ENCODE peak calls at places on chromosome 13, in nine cellular contexts. R is activated CD8-positive, alpha-beta T cell treated with anti-CD3 and anti-CD28 coated beads for 36 hours; L is heart right ventricle; H is left lung; B is kidney epithelial cell; E is WTC11; F is HFF-Myc; Q is A549; Z is brain microvascular endothelial cell. J is an unnamed sample.

GRCh38 chr13:20389696-20390525 is 135.7 kb downstream of the CRYL1 start:
- DNase-seq in R (no peak), L (no peak), H (no peak), B (no peak), E (no peak), F (no peak), Q (no peak), Z (no peak), J (no peak)

GRCh38 chr13:66665991-66666390 is 564.1 kb downstream of the PCDH9 start:
- DNase-seq in R (no peak), L (no peak), H (peak), B (peak), E (peak), F (peak), Q (no peak), Z (peak), J (no peak)

GRCh38 chr13:74320282-74320681 is 186.1 kb upstream of the KLF12 start:
- DNase-seq in R (no peak), L (no peak), H (no peak), B (no peak), E (no peak), F (no peak), Q (no peak), Z (no peak), J (no peak)

GRCh38 chr13:42946927-42947326 is 45.1 kb downstream of the EPSTI1 start:
- DNase-seq in R (no peak), L (no peak), H (no peak), B (no peak), E (no peak), F (no peak), Q (no peak), Z (peak), J (no peak)

GRCh38 chr13:73754727-73755292 is 379.4 kb downstream of the KLF12 start:
- DNase-seq in R (peak), L (peak), H (no peak), B (no peak), E (no peak), F (peak), Q (peak), Z (peak), J (peak)

GRCh38 chr13:20972731-20973130 is 70.2 kb upstream of the XPO4 start:
- DNase-seq in R (no peak), L (no peak), H (no peak), B (no peak), E (no peak), F (no peak), Q (no peak), Z (no peak), J (no peak)

GRCh38 chr13:32164622-32165268 is 133.2 kb downstream of the FRY start:
- DNase-seq in R (peak), L (no peak), H (no peak), B (no peak), E (peak), F (peak), Q (peak), Z (peak), J (peak)

GRCh38 chr13:39350461-39350881 is 252.5 kb downstream of the LHFPL6 start:
- DNase-seq in R (no peak), L (peak), H (no peak), B (no peak), E (peak), F (no peak), Q (no peak), Z (no peak), J (no peak)

GRCh38 chr13:26017932-26018690 is 33.7 kb downstream of the SHISA2 start:
- DNase-seq in R (no peak), L (no peak), H (no peak), B (no peak), E (no peak), F (no peak), Q (no peak), Z (peak), J (peak)

GRCh38 chr13:73058741-73059459 is at the start of gene KLF5:
- DNase-seq in R (peak), L (peak), H (peak), B (peak), E (peak), F (peak), Q (peak), Z (peak), J (peak)

GRCh38 chr13:94121686-94122085 is 357.8 kb downstream of the DCT start:
- DNase-seq in R (no peak), L (no peak), H (no peak), B (peak), E (no peak), F (no peak), Q (no peak), Z (peak), J (no peak)

GRCh38 chr13:22915442-22916082 is 265.2 kb upstream of the SGCG start:
- DNase-seq in R (no peak), L (no peak), H (peak), B (peak), E (peak), F (no peak), Q (peak), Z (peak), J (peak)

GRCh38 chr13:41029629-41030028 is 10.5 kb upstream of the ELF1 start:
- DNase-seq in R (peak), L (no peak), H (no peak), B (no peak), E (peak), F (no peak), Q (no peak), Z (no peak), J (no peak)

GRCh38 chr13:99371956-99372355 is 64.8 kb upstream of the GPR183 start:
- DNase-seq in R (peak), L (no peak), H (no peak), B (no peak), E (no peak), F (no peak), Q (no peak), Z (no peak), J (no peak)

GRCh38 chr13:69423844-69424243 is 683.8 kb upstream of the ATXN8OS start:
- DNase-seq in R (no peak), L (no peak), H (no peak), B (no peak), E (no peak), F (no peak), Q (no peak), Z (no peak), J (no peak)

GRCh38 chr13:42215578-42216421 is 56.2 kb upstream of the AKAP11 start:
- DNase-seq in R (peak), L (no peak), H (no peak), B (no peak), E (peak), F (peak), Q (no peak), Z (peak), J (no peak)

GRCh38 chr13:79492313-79492798 is 11.4 kb downstream of the NDFIP2 start:
- DNase-seq in R (peak), L (no peak), H (no peak), B (no peak), E (no peak), F (no peak), Q (no peak), Z (peak), J (no peak)

GRCh38 chr13:56396318-56396717 is 744.4 kb upstream of the PRR20A start:
- DNase-seq in R (no peak), L (no peak), H (no peak), B (no peak), E (no peak), F (no peak), Q (no peak), Z (no peak), J (no peak)

GRCh38 chr13:47508518-47509228 is 492.4 kb downstream of the SUCLA2 start:
- DNase-seq in R (no peak), L (peak), H (no peak), B (no peak), E (no peak), F (no peak), Q (no peak), Z (no peak), J (no peak)

GRCh38 chr13:61908906-61909305 is 493.3 kb upstream of the PCDH20 start:
- DNase-seq in R (no peak), L (no peak), H (no peak), B (no peak), E (peak), F (no peak), Q (no peak), Z (no peak), J (no peak)

GRCh38 chr13:69947577-69947976 is 160.0 kb upstream of the ATXN8OS start:
- DNase-seq in R (no peak), L (no peak), H (no peak), B (peak), E (no peak), F (no peak), Q (no peak), Z (no peak), J (no peak)

GRCh38 chr13:100394005-100394695 is 194.4 kb downstream of the GGACT start:
- DNase-seq in R (peak), L (peak), H (no peak), B (peak), E (no peak), F (peak), Q (no peak), Z (peak), J (peak)

GRCh38 chr13:108322206-108322824 is 52.8 kb downstream of the TNFSF13B start:
- DNase-seq in R (no peak), L (no peak), H (no peak), B (peak), E (no peak), F (peak), Q (peak), Z (peak), J (peak)

GRCh38 chr13:111528513-111528912 is 208.1 kb downstream of the TEX29 start:
- DNase-seq in R (no peak), L (no peak), H (no peak), B (no peak), E (no peak), F (no peak), Q (no peak), Z (no peak), J (no peak)

GRCh38 chr13:93620366-93620765 is 393.8 kb downstream of the GPC6 start:
- DNase-seq in R (no peak), L (no peak), H (no peak), B (no peak), E (no peak), F (peak), Q (no peak), Z (no peak), J (no peak)

GRCh38 chr13:34107814-34108213 is 289.9 kb downstream of the RFC3 start:
- DNase-seq in R (no peak), L (no peak), H (no peak), B (no peak), E (no peak), F (no peak), Q (no peak), Z (no peak), J (no peak)

GRCh38 chr13:44703371-44703770 is 127.2 kb upstream of the TSC22D1 start:
- DNase-seq in R (no peak), L (no peak), H (no peak), B (peak), E (no peak), F (peak), Q (no peak), Z (peak), J (no peak)

GRCh38 chr13:87498681-87499080 is 172.5 kb upstream of the SLITRK5 start:
- DNase-seq in R (no peak), L (no peak), H (no peak), B (no peak), E (no peak), F (no peak), Q (no peak), Z (no peak), J (no peak)

GRCh38 chr13:58051807-58052375 is 420.3 kb downstream of the PCDH17 start:
- DNase-seq in R (no peak), L (no peak), H (no peak), B (no peak), E (peak), F (no peak), Q (no peak), Z (no peak), J (no peak)

GRCh38 chr13:106990594-106990993 is 422.7 kb upstream of the ARGLU1 start:
- DNase-seq in R (no peak), L (no peak), H (no peak), B (no peak), E (no peak), F (no peak), Q (no peak), Z (no peak), J (no peak)

GRCh38 chr13:51222510-51223283 is 499 bp downstream of the FAM124A start:
- DNase-seq in R (no peak), L (no peak), H (peak), B (no peak), E (peak), F (no peak), Q (peak), Z (no peak), J (peak)
- TF ChIP-seq CTCF in R (peak), L (peak), H (no peak), B (no peak), E (no peak), F (no peak), Q (peak), Z (peak), J (no peak)

GRCh38 chr13:91579320-91579719 is 180.9 kb downstream of the GPC5 start:
- DNase-seq in R (no peak), L (no peak), H (no peak), B (no peak), E (no peak), F (no peak), Q (no peak), Z (no peak), J (no peak)

GRCh38 chr13:91572439-91572838 is 174.0 kb downstream of the GPC5 start:
- DNase-seq in R (no peak), L (no peak), H (no peak), B (no peak), E (no peak), F (no peak), Q (no peak), Z (peak), J (no peak)

GRCh38 chr13:91574756-91575155 is 176.3 kb downstream of the GPC5 start:
- DNase-seq in R (no peak), L (no peak), H (no peak), B (no peak), E (no peak), F (no peak), Q (no peak), Z (peak), J (no peak)

GRCh38 chr13:91572944-91573535 is 174.6 kb downstream of the GPC5 start:
- DNase-seq in R (no peak), L (no peak), H (no peak), B (no peak), E (no peak), F (no peak), Q (no peak), Z (peak), J (no peak)

DNA sequence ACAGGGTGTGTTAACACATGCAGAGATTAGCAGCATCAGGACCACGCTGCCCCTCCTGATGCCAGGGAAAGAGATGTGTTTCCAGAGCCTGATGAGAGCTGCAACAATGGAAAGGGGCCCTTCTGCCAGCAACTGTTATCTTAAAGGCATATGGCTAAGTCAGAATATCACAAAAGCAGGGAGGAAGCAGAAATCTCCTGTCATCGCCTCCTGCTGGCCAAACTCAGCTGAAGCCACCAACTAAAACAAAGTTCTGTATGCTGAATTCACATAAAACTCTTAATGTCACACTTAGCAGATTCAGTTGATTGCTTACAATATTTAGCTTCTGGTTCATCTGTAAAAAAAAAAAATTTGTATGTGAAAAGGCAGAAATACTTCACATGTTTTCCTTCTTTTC is 178.2 kb downstream of the GPC5 start:
- DNase-seq in R (peak), L (no peak), H (no peak), B (no peak), E (peak), F (no peak), Q (no peak), Z (no peak), J (no peak)
- TF ChIP-seq CTCF in R (no peak), L (no peak), H (no peak), B (peak), E (peak), F (no peak), Q (no peak), Z (peak), J (no peak)

GRCh38 chr13:28805193-28805819 is 14.8 kb upstream of the MTUS2 start:
- DNase-seq in R (peak), L (peak), H (peak), B (no peak), E (peak), F (no peak), Q (no peak), Z (no peak), J (no peak)
- TF ChIP-seq CTCF in R (peak), L (peak), H (peak), B (peak), E (peak), F (peak), Q (peak), Z (peak), J (peak)

DNA sequence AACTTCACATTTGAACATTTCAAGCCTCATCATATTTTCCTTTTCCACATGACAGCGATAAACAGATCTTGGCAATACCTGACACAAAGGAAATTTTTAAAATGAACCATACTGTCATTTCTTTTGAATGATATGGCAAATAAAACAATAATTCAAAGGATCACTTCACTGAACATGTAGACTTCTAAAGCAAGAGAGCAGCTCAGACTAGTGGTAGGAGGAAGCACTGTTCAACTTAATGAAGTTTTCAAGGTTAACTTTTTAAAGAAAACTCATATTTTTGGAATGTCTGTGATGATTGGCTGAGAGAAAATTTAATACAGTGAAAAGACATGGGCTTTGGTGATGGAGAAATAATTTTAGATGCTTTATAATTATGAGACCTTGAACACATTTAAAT is 198.0 kb downstream of the OXGR1 start:
- DNase-seq in R (no peak), L (no peak), H (no peak), B (no peak), E (no peak), F (no peak), Q (no peak), Z (no peak), J (no peak)
- TF ChIP-seq CTCF in R (no peak), L (no peak), H (no peak), B (no peak), E (no peak), F (no peak), Q (no peak), Z (peak), J (no peak)

DNA sequence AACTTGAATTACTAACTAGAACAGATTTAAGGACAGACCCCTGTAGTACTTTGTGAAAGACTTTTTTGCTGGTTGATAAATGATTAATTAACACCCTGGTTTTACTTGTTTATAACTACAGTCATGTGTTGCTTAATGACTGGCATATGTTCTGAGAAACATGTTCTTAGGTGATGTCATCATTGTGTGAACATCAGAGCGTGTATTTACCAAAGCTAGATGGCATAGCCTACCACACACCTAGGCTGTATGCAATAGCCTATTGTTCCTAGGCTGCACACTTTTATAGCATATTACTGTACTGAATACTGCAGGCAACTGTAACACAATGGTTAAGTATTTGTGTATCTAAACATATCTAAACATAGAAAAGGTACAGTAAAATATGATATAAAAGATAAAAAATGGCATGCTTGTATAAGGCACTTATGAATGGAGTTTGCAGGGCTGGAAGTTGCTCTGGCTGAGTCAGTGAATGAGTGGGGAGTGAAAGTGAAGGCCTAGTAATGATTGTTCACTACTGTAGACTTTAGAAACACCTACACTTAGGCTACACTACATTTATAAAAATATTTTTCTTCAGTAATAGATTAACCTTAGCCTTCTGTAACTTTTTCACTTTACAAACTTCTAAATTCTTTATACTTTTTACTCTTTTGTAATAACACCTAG is 260.3 kb downstream of the KCNRG start:
- DNase-seq in R (peak), L (no peak), H (no peak), B (peak), E (no peak), F (no peak), Q (no peak), Z (no peak), J (no peak)
- TF ChIP-seq CTCF in R (no peak), L (no peak), H (no peak), B (no peak), E (no peak), F (no peak), Q (no peak), Z (no peak), J (no peak)

DNA sequence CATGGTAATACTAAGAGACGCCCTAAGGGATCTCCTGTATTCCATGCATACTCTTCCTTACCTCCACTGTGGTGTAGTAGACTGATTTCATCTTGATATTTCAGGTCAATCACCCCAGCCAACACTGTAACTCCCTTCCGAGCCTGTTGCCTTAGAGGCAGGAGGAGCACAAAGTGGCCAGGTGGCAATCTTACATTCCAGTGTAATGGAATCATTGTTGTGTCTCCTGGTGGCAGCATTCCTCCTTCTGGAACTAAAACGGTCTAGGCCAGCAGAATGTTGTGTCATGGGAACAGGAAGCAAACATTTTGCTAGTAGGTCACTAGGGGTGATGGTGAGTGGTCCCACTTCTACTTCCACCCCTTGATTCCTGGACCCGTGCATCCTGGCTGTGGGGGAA is 405.7 kb upstream of the SLC10A2 start:
- DNase-seq in R (no peak), L (no peak), H (no peak), B (peak), E (peak), F (no peak), Q (no peak), Z (no peak), J (no peak)
- TF ChIP-seq CTCF in R (no peak), L (no peak), H (no peak), B (no peak), E (no peak), F (no peak), Q (no peak), Z (no peak), J (no peak)

GRCh38 chr13:78241278-78241919 is 322.8 kb upstream of the EDNRB start:
- DNase-seq in R (peak), L (no peak), H (peak), B (no peak), E (peak), F (no peak), Q (peak), Z (peak), J (peak)
- TF ChIP-seq CTCF in R (peak), L (peak), H (peak), B (peak), E (peak), F (peak), Q (peak), Z (peak), J (peak)

GRCh38 chr13:50055454-50055853 is 40.2 kb downstream of the KCNRG start:
- DNase-seq in R (no peak), L (no peak), H (no peak), B (no peak), E (no peak), F (no peak), Q (no peak), Z (no peak), J (no peak)

GRCh38 chr13:50052478-50052877 is 37.2 kb downstream of the KCNRG start:
- DNase-seq in R (no peak), L (no peak), H (no peak), B (no peak), E (no peak), F (no peak), Q (no peak), Z (no peak), J (no peak)

DNA sequence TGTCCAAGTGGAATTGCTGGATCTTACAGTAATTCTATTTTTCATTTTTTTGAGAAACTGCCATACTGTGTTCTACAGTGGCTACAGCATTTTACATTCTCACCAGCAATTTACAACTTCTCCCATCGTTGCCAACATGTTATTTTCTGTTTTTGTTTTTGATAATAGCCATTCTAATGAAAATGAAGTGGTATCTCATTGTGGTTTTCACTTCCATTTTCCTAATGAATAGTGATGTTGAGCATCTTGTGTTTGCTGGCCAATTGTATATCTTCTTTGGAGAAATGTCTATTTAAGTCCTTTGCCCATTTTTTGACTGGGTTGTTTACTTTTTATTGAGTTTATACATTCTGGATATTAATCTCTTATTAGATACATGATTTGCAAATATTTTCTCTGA is 38.6 kb downstream of the KCNRG start:
- DNase-seq in R (no peak), L (no peak), H (no peak), B (no peak), E (no peak), F (no peak), Q (no peak), Z (no peak), J (no peak)
- TF ChIP-seq CTCF in R (no peak), L (no peak), H (no peak), B (no peak), E (no peak), F (no peak), Q (no peak), Z (no peak), J (no peak)

J was measured in GM10248.